ENCODE peak calls at places on chromosomes 4 and X, in five cellular contexts. V is endothelial cell of umbilical vein, C is osteoblast, W is mesendoderm, Z is colonic mucosa. R is an unnamed sample.
A peak's percentile ranks its signal among the peaks of the same experiment; 100 is the strongest.

GRCh38 chrX:13598877-13599276 is 29.5 kb downstream of the EGFL6 start:
- DNase-seq in C (no peak), Z (no peak), W (peak; percentile 14), V (peak; percentile 1), R (no peak)

GRCh38 chrX:30965751-30966150 is 76.7 kb upstream of the TAB3 start:
- DNase-seq in W (no peak), V (no peak), Z (no peak), C (no peak), R (no peak)

GRCh38 chr4:39706829-39707511 is 9.0 kb downstream of the UBE2K start:
- DNase-seq in Z (no peak), V (no peak), W (peak; percentile 85), C (no peak), R (no peak)

GRCh38 chr4:67161311-67161710 is 384.0 kb downstream of the CENPC start:
- DNase-seq in Z (no peak), C (no peak), W (no peak), V (no peak), R (no peak)

GRCh38 chr4:150867148-150867547 is 147.9 kb downstream of the LRBA start:
- DNase-seq in V (peak; percentile 84), Z (peak; percentile 50), C (peak; percentile 85), W (peak; percentile 87), R (peak; percentile 86)

GRCh38 chr4:115213705-115214104 is 100.3 kb upstream of the NDST4 start:
- DNase-seq in W (no peak), Z (no peak), V (no peak), C (no peak), R (no peak)

GRCh38 chrX:32937043-32937442 is 274.3 kb downstream of the DMD start:
- DNase-seq in C (no peak), V (no peak), Z (no peak), W (no peak), R (no peak)

GRCh38 chr4:178387756-178388155 is 945.5 kb upstream of the AGA start:
- DNase-seq in W (no peak), Z (no peak), C (no peak), V (no peak), R (no peak)

GRCh38 chrX:18935893-18936292 is 48.0 kb downstream of the PHKA2 start:
- DNase-seq in C (no peak), V (no peak), Z (no peak), W (no peak), R (peak; percentile 79)

GRCh38 chr4:147828361-147828760 is 96.5 kb downstream of the ARHGAP10 start:
- DNase-seq in Z (no peak), V (no peak), W (no peak), C (peak; percentile 71), R (peak; percentile 17)

GRCh38 chr4:17385403-17385802 is 126.5 kb downstream of the QDPR start:
- DNase-seq in W (no peak), V (peak; percentile 18), Z (no peak), C (peak; percentile 67), R (peak; percentile 60)

GRCh38 chr4:65668201-65669007 is 1.9 kb downstream of the EPHA5 start:
- DNase-seq in V (no peak), Z (no peak), C (peak; percentile 90), W (peak; percentile 60), R (no peak)

GRCh38 chr4:15238720-15239119 is 189.1 kb upstream of the C1QTNF7 start:
- DNase-seq in C (peak; percentile 68), V (peak; percentile 11), Z (no peak), W (peak; percentile 70), R (peak; percentile 11)

GRCh38 chrX:133511041-133511440 is 95.8 kb upstream of the GPC4 start:
- DNase-seq in Z (no peak), V (no peak), C (no peak), W (no peak), R (no peak)

GRCh38 chrX:8565729-8566128 is 101.1 kb downstream of the VCX3B start:
- DNase-seq in Z (no peak), V (no peak), C (no peak), W (peak; percentile 19), R (no peak)

GRCh38 chrX:67544281-67544680 is 460 bp downstream of the AR start:
- DNase-seq in W (peak; percentile 31), V (no peak), Z (no peak), C (peak; percentile 79), R (no peak)

GRCh38 chrX:39972340-39972739 is 125.4 kb downstream of the BCOR start:
- DNase-seq in Z (no peak), W (no peak), V (no peak), C (peak; percentile 94), R (no peak)

DNA sequence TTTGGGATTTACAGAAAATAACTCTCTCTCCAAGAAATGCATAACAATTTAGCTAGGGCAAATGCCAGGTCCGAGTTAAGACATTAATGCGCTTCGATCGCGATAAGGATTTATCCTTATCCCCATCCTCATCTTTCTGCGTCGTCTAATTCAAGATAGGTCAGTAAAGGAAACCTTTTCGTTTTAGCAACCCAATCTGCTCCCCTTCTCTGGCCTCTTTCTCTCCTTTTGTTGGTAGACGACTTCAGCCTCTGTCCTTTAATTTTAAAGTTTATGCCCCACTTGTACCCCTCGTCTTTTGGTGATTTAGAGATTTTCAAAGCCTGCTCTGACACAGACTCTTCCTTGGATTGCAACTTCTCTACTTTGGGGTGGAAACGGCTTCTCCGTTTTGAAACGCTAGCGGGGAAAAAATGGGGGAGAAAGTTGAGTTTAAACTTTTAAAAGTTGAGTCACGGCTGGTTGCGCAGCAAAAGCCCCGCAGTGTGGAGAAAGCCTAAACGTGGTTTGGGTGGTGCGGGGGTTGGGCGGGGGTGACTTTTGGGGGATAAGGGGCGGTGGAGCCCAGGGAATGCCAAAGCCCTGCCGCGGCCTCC is 533 bp upstream of the FGF2 start:
- DNase-seq in V (peak; percentile 21), C (peak; percentile 51), W (no peak), Z (no peak), R (no peak)
- H3K4me3 ChIP-seq in V (peak overlapping the region; percentile 67), C (peak overlapping the region; percentile 91), W (peak overlapping the region; percentile 15), Z (peak overlapping the region; percentile 56), R (peak overlapping the region; percentile 70)

DNA sequence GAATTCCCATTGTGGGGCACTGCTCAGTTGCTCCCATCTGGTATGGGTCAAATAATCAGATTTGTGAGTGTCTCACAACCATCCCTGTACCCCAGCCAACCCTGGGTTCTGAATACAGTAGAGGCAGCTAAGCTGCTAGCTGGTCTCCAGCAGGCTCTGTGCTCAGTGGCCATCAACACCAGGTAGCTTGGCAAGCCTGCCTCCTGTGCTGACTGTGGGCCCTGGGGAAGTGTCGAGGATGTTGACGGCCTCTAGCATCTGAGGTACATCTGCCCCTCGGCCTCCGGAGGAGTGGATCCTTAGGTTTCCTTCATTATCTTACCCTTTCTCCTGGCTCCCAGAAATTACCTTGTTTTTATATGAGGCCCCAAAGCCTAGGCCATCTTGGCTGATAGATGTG is 13.3 kb downstream of the RNF4 start:
- DNase-seq in Z (no peak), W (no peak), C (no peak), V (no peak), R (no peak)
- H3K4me1 ChIP-seq in Z (peaks cover 56% of the 10 kb centered on the region), W (peaks cover 16% of the 10 kb centered on the region), C (peaks cover 6% of the 10 kb centered on the region), V (peaks cover 31% of the 10 kb centered on the region), R (peaks cover 40% of the 10 kb centered on the region)

GRCh38 chr4:2058264-2059033 is 678 bp upstream of the NAT8L start:
- DNase-seq in W (no peak), V (no peak), C (peak; percentile 87), Z (no peak), R (no peak)

GRCh38 chr4:2059034-2059725 is at the start of gene NAT8L:
- DNase-seq in Z (no peak), W (peak; percentile 35), C (peak; percentile 91), V (no peak), R (no peak)

GRCh38 chr4:2060578-2061207 is 1.6 kb downstream of the NAT8L start:
- DNase-seq in C (peak; percentile 86), W (peak; percentile 66), V (no peak), Z (no peak), R (peak; percentile 26)

GRCh38 chr4:2061208-2062131 is 2.3 kb downstream of the NAT8L start:
- DNase-seq in W (no peak), Z (no peak), V (no peak), C (peak; percentile 86), R (no peak)

DNA sequence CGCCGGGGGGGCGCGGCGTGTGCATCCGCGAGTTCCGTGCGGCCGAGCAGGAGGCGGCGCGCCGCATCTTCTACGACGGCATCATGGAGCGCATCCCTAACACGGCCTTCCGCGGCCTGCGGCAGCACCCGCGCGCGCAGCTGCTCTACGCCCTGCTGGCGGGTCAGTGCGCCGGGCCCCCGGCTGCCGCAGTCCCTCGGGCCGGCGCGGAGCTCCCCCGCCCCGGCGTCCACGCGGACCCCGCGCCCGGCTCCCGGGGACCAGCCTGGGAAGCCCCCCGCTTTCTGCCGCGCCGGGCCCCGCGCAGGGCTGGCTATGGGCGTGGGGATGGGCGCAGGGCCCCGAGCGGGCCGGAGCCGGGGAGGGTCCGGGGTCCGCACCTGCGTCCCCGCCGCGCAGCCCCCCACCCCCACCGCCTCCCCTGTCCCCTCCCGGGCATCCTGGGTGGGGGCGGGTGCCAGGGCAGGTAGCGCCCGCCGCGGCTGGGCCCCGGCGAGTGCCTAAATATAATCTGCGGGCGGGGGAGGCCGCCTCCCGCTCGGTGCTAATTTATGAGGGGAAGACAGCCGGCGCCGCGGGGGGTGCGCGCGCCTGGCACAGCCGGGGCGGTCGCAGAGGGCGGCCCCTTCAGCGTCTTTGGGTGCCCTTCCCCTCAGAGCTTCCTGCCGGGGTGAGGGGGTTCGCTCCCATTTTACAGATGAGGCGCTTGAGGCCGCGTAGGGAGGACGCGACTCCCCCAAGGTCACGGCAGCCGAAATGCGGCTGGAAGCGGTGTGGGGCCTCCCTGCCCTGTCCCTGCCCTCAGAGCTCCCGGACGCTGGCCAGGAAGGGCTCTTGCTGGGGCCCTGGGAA is 825 bp downstream of the NAT8L start:
- DNase-seq in V (no peak), C (peak; percentile 86), W (no peak), Z (no peak), R (no peak)
- H3K4me3 ChIP-seq in V (no peak overlapping the region), C (no peak overlapping the region), W (no peak overlapping the region), Z (no peak overlapping the region), R (no peak overlapping the region)

GRCh38 chr4:6137027-6137746 is 63.2 kb downstream of the JAKMIP1 start:
- DNase-seq in Z (no peak), W (peak; percentile 98), C (no peak), V (no peak), R (no peak)
- H3K4me1 ChIP-seq in Z (no peaks in the 10 kb centered on the region), W (peaks cover 9% of the 10 kb centered on the region), C (no peaks in the 10 kb centered on the region), V (no peaks in the 10 kb centered on the region), R (no peaks in the 10 kb centered on the region)

DNA sequence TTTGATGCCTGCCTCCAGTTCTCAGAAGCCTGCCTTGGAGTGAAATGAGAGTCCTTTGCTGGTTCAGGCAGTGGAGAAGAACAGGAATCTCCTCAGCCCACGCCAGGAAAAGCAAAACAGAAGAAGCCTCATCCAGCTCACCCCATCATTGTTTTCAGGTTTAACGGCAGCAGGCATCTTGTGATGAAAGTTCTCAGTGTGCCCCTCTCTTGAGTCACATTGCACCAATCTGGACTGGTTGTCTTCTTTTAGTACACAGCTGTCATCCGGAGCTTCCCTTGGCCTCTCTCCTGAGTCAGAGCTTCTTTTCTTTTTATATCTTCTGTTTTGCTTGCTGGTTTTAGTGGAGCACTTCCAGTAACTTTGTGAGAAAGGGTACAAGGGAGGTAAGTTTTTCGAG is 50.9 kb downstream of the TSPAN7 start:
- DNase-seq in C (no peak), W (no peak), Z (no peak), V (no peak), R (no peak)
- H3K4me3 ChIP-seq in C (no peak overlapping the region), W (no peak overlapping the region), Z (no peak overlapping the region), V (no peak overlapping the region), R (no peak overlapping the region)

GRCh38 chr4:119081542-119081859 is 54.1 kb upstream of the MYOZ2 start:
- DNase-seq in V (no peak), Z (no peak), C (no peak), W (no peak), R (no peak)
- H3K4me1 ChIP-seq in V (no peaks in the 10 kb centered on the region), Z (peaks cover 5% of the 10 kb centered on the region), C (peaks cover 4% of the 10 kb centered on the region), W (no peaks in the 10 kb centered on the region), R (no peaks in the 10 kb centered on the region)

R was measured in small intestine.